ENCODE peak calls at places on chromosomes 12 and 14, in nine cellular contexts. B, X, P, C, S, G, F, K and H are unnamed samples.

GRCh38 chr12:71312767-71313375 is 126.7 kb upstream of the LGR5 start:
- DNase-seq in C (no peak), S (peak; percentile 11), P (no peak), B (no peak), X (no peak), F (peak; percentile 56), G (no peak), K (peak; percentile 64), H (no peak)

GRCh38 chr12:122099856-122100255 is 21.3 kb downstream of the MLXIP start:
- DNase-seq in K (no peak), X (no peak), B (no peak), S (no peak), P (no peak), C (no peak), G (no peak), F (no peak), H (no peak)

GRCh38 chr12:127680516-127680915 is 586.5 kb upstream of the TMEM132C start:
- DNase-seq in K (peak; percentile 47), S (peak; percentile 10), G (no peak), B (no peak), F (no peak), C (no peak), P (peak; percentile 61), X (no peak), H (peak; percentile 77)

GRCh38 chr14:103705158-103705523 is 10.1 kb downstream of the XRCC3 start:
- DNase-seq in F (no peak), C (peak; percentile 93), X (peak; percentile 99), B (no peak), P (no peak), K (no peak), G (no peak), S (no peak), H (no peak)

GRCh38 chr12:110279976-110280783 is 867 bp upstream of the ATP2A2 start:
- DNase-seq in K (peak; percentile 38), P (peak; percentile 29), S (peak; percentile 34), G (peak; percentile 33), F (peak; percentile 79), C (peak; percentile 37), B (no peak), X (no peak), H (peak; percentile 42)

GRCh38 chr12:71780207-71780822 is 25.7 kb downstream of the RAB21 start:
- DNase-seq in G (peak; percentile 50), B (no peak), P (peak; percentile 38), X (no peak), F (peak; percentile 63), K (peak; percentile 63), S (peak; percentile 63), C (peak; percentile 20), H (peak; percentile 43)

GRCh38 chr14:42004321-42004720 is 397.6 kb downstream of the LRFN5 start:
- DNase-seq in X (no peak), P (no peak), B (no peak), C (no peak), F (no peak), K (no peak), G (no peak), S (no peak), H (no peak)

GRCh38 chr12:132513070-132513398 is 23.1 kb downstream of the FBRSL1 start:
- DNase-seq in F (no peak), C (no peak), K (peak; percentile 74), S (peak; percentile 35), X (no peak), G (peak; percentile 75), B (no peak), P (no peak), H (peak; percentile 38)

GRCh38 chr14:37591941-37592287 is 3.1 kb downstream of the FOXA1 start:
- DNase-seq in F (peak; percentile 73), B (no peak), S (no peak), C (no peak), K (no peak), X (peak; percentile 52), G (no peak), P (no peak), H (no peak)

GRCh38 chr12:12582895-12583303 is 20.2 kb upstream of the DUSP16 start:
- DNase-seq in B (no peak), K (no peak), X (peak; percentile 99), P (peak; percentile 73), C (no peak), F (peak; percentile 91), S (peak; percentile 49), G (peak; percentile 67), H (peak; percentile 63)

GRCh38 chr12:68094195-68094594 is 65.3 kb downstream of the IFNG start:
- DNase-seq in X (no peak), P (no peak), S (no peak), B (no peak), K (no peak), F (no peak), C (no peak), G (no peak), H (no peak)

GRCh38 chr14:100688598-100689499 is 37.8 kb upstream of the DLK1 start:
- DNase-seq in G (peak; percentile 82), X (peak; percentile 36), P (no peak), C (no peak), S (peak; percentile 60), B (no peak), K (peak; percentile 60), F (peak; percentile 78), H (peak; percentile 64)

GRCh38 chr12:6949063-6949594 is 2.0 kb upstream of the PTPN6 start:
- DNase-seq in S (no peak), K (no peak), F (no peak), B (no peak), P (no peak), C (no peak), X (no peak), G (no peak), H (no peak)
- TF ChIP-seq CTCF in S (no peak), K (no peak), F (peak; percentile 20), B (no peak), P (peak; percentile 31), C (no peak), X (no peak), G (no peak), H (no peak)

DNA sequence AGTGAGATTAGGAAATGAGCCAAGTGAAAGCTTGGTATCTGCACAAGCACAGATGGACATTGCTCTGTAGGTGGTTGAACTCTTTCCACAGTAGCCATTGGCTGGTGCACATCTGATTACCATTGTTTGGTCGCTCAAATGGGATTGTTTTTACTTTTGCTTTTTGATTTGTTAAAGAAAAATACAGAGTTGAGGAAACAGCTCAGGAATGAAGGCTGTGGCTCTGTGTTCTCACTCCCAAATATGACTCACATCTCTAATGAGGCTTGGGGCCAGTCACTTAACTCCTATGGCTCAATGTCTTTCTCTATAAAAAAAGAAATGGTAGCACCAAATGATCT is 241.3 kb downstream of the BMP4 start:
- DNase-seq in X (peak; percentile 68), G (peak; percentile 28), S (peak; percentile 67), C (no peak), P (no peak), F (peak; percentile 45), K (peak; percentile 43), B (no peak), H (peak; percentile 40)
- H3K4me3 ChIP-seq in X (peak overlapping the region; percentile 3), G (no peak overlapping the region), S (peak overlapping the region; percentile 29), C (no peak overlapping the region), P (no peak overlapping the region), F (peak overlapping the region; percentile 16), K (no peak overlapping the region), B (no peak overlapping the region), H (no peak overlapping the region)

GRCh38 chr14:51244591-51244990 is 4.5 kb downstream of the TMX1 start:
- DNase-seq in C (no peak), F (no peak), G (no peak), P (no peak), S (no peak), B (no peak), K (no peak), X (no peak), H (no peak)

GRCh38 chr14:51242545-51243490 is 2.8 kb downstream of the TMX1 start:
- DNase-seq in B (no peak), G (no peak), X (no peak), S (no peak), C (no peak), P (no peak), F (no peak), K (no peak), H (no peak)

GRCh38 chr14:51240804-51241380 is 845 bp downstream of the TMX1 start:
- DNase-seq in X (no peak), S (no peak), C (no peak), B (no peak), F (peak; percentile 8), G (no peak), K (no peak), P (no peak), H (no peak)

GRCh38 chr14:51236314-51236713 is 3.7 kb upstream of the TMX1 start:
- DNase-seq in C (no peak), G (peak; percentile 47), S (peak; percentile 39), K (peak; percentile 19), P (peak; percentile 30), F (peak; percentile 55), X (no peak), B (no peak), H (no peak)

DNA sequence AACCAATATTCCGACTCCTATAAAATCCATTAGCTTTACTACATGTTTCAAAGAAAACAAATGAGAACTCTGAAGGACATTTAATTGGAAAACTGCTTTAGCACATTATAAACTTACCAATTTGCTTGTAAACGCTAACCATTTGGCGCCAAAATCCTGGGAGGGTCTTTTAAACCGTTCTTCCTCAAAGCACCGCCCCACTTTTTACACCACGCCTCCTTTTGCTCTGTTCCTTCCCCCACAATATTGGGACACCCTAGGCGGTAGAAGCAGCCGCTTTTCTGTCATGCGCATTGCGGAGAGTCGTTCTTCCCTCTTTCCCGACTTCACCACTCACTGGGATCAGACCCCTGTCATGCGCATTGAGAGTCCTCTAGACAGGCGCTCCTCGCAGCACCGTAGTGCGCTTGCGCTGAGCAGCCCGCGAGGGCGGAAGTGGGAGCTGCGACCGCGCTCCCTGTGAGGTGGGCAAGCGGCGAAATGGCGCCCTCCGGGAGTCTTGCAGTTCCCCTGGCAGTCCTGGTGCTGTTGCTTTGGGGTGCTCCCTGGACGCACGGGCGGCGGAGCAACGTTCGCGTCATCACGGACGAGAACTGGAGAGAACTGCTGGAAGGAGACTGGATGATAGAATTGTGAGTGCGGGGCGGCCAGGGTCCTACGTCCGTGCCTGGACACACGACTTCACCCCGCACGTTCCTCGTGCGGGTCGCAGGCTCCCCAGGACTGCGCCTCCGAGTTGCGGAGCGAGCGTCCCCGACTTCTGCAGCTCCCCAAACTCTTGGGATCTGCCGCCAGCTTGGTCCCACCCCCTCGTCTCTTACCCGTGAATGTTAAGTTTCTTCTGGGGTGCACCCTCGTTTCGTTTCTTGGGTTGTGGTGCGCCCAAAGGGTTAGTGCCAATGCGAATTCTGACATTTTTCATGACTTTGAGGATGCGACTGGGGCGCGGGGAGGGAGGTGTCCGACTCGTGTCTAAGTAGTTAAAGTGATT is at the start of gene TMX1:
- DNase-seq in C (peak; percentile 92), B (peak; percentile 99), G (peak; percentile 99), X (peak; percentile 97), S (peak; percentile 99), F (peak; percentile 100), K (peak; percentile 99), P (peak; percentile 100), H (peak; percentile 98)
- TF ChIP-seq CTCF in C (no peak), B (no peak), G (peak; percentile 19), X (no peak), S (no peak), F (peak; percentile 18), K (no peak), P (no peak), H (no peak)

DNA sequence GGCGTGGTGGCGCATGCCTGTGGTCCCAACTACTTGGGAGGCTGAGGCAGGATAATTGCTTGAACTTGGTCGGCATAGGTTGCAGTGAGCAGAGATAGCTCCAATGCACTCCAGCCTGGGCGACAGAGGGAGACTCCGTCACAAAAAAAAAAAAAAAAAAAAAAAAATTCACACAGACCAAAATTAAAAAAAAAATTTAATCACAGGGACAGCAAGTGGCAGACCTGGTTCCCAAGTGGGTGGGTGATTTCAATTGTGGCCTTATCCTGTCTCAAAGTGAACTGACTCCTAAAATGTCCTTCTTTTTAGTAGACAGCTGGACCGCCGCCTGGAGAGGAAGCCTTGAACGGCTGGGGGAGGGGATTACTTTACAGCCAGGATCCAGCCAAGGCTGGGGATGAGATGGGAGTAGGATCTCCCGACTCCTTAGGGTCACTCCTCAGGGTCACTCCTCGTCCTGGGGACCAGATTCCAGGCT is 1.6 kb upstream of the KCNH3 start:
- DNase-seq in G (no peak), B (no peak), P (peak; percentile 36), F (no peak), S (no peak), X (no peak), K (no peak), C (no peak), H (no peak)
- H3K4me3 ChIP-seq in G (peak overlapping the region; percentile 15), B (peak overlapping the region; percentile 25), P (peak overlapping the region; percentile 26), F (peak overlapping the region; percentile 63), S (peak overlapping the region; percentile 22), X (no peak overlapping the region), K (no peak overlapping the region), C (peak overlapping the region; percentile 32), H (peak overlapping the region; percentile 35)